ENCODE peak calls at places on chromosomes 16 and 17, in five cellular contexts. B is A549, U is fibroblast of villous mesenchyme, M is astrocyte of the cerebellum, Z is tibial artery. V is an unnamed sample.
A peak's percentile ranks its signal among the peaks of the same experiment; 100 is the strongest.

GRCh38 chr16:19748389-19749110 is 30.5 kb downstream of the IQCK start:
- DNase-seq in B (no peak), U (peak; percentile 51), M (no peak), Z (no peak), V (peak; percentile 3)

GRCh38 chr17:72183194-72183685 is 62.4 kb downstream of the SOX9 start:
- DNase-seq in B (peak; percentile 68), U (no peak), M (no peak), Z (no peak), V (no peak)

GRCh38 chr17:51046527-51047384 is 73.9 kb downstream of the SPAG9 start:
- DNase-seq in B (no peak), U (peak; percentile 88), M (peak; percentile 93), Z (no peak), V (no peak)

GRCh38 chr17:14750866-14751265 is 450.0 kb downstream of the HS3ST3B1 start:
- DNase-seq in B (no peak), U (no peak), M (no peak), Z (no peak), V (no peak)

GRCh38 chr16:11349599-11350276 is 4.5 kb downstream of the RMI2 start:
- DNase-seq in B (no peak), U (peak; percentile 91), M (no peak), Z (peak; percentile 94), V (peak; percentile 73)

GRCh38 chr16:10624527-10624926 is 44.1 kb upstream of the EMP2 start:
- DNase-seq in B (no peak), U (no peak), M (no peak), Z (no peak), V (peak; percentile 11)

GRCh38 chr17:63925615-63926014 is 6.5 kb downstream of the CD79B start:
- DNase-seq in B (no peak), U (no peak), M (no peak), Z (no peak), V (no peak)

GRCh38 chr16:24858219-24859041 is 12.7 kb downstream of the SLC5A11 start:
- DNase-seq in B (peak; percentile 62), U (peak; percentile 61), M (peak; percentile 32), Z (no peak), V (peak; percentile 67)

GRCh38 chr17:28698253-28698941 is 13.3 kb downstream of the PROCA1 start:
- DNase-seq in B (peak; percentile 91), U (no peak), M (no peak), Z (no peak), V (no peak)
- TF ChIP-seq CTCF in B (no peak), U (no peak), M (no peak), Z (no peak), V (no peak)

DNA sequence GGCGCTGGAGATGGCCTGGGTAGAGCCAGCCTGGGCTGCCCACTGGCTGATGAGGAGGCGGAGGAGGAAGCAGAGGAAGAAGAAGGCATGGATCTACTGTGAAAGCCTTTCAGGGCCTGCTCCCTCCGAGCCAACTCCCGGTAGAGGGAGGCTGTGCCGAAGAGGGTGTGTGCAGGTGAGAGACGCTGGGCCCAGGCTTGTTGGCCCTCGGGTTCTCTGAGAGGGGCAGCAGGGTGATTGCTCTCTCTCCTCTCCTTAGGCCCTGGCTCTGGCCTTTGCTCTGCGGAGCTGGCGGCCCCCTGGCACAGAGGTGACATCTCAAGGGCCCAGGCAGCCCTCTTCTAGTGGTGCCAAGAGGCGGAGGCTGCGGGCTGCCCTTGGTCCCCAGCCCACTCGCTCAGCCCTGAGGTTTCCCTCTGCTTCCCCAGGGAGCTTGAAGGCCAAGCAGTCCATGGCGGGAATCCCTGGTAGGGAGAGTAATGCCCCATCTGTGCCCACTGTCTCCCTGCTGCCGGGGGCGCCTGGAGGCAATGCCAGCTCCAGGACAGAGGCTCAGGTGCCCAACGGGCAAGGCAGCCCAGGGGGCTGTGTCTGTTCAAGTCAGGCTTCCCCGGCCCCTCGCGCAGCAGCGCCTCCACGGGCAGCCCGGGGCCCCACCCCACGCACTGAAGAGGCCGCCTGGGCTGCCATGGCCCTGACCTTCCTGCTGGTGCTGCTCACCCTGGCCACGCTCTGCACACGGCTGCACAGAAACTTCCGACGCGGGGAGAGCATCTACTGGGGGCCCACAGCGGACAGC is 3.6 kb downstream of the TP53I13 start:
- DNase-seq in B (no peak), U (no peak), M (no peak), Z (peak; percentile 68), V (no peak)
- TF ChIP-seq CTCF in B (no peak), U (no peak), M (no peak), Z (no peak), V (no peak)

DNA sequence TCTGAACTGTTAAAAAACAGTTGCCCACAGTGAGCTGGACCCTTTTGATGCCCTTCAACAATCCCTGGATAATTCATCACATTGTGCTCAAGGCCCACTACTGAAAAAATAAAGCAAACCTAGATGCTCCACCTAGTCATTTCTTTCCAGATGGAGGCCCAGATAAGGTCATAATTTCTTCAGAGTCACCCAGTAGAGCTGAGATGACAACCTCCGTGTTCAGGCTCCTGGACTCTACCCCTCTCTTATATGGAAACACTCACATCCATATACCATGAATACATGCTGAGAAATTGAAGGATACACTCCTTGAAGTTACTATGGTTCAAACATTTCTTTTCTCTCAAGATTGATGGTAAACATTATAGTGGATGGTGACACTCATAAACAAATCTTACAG is 2.7 kb upstream of the ABCA3 start:
- DNase-seq in B (no peak), U (no peak), M (no peak), Z (no peak), V (no peak)
- TF ChIP-seq CTCF in B (no peak), U (no peak), M (no peak), Z (no peak), V (no peak)

GRCh38 chr16:56399492-56399891 is 25.9 kb downstream of the AMFR start:
- DNase-seq in B (no peak), U (no peak), M (no peak), Z (no peak), V (no peak)

GRCh38 chr16:56399047-56399446 is 26.3 kb downstream of the AMFR start:
- DNase-seq in B (no peak), U (no peak), M (no peak), Z (no peak), V (no peak)

GRCh38 chr16:56405977-56406376 is 19.4 kb downstream of the AMFR start:
- DNase-seq in B (no peak), U (no peak), M (no peak), Z (no peak), V (no peak)

GRCh38 chr16:56400458-56400857 is 24.9 kb downstream of the AMFR start:
- DNase-seq in B (no peak), U (no peak), M (no peak), Z (no peak), V (no peak)

DNA sequence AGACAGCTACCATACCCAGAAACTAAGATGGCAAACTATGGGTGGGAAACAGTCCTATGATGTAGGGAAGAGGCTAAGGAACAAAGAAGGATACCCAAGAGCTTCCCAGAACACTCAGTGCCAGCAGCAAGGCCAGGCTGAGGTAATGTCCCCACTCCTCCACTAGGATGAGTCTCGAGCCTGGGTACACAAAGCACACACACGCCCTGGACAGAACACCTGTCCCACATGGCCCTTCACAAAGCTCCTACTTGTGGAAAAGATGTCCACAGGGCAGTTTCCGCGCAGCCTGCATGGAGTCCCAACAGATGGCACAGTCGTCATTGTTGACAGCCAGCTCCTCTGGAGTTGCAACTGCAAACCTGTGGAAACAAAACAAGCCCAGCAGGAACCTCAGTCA is 23.9 kb downstream of the AMFR start:
- DNase-seq in B (peak; percentile 48), U (no peak), M (no peak), Z (no peak), V (peak; percentile 33)
- TF ChIP-seq CTCF in B (no peak), U (peak; percentile 39), M (peak; percentile 38), Z (no peak), V (peak; percentile 19)

GRCh38 chr17:30278032-30278431 is 13.7 kb downstream of the BLMH start:
- DNase-seq in B (peak; percentile 31), U (peak; percentile 46), M (no peak), Z (no peak), V (peak; percentile 5)
- TF ChIP-seq CTCF in B (peak; percentile 56), U (peak; percentile 50), M (peak; percentile 58), Z (peak; percentile 48), V (no peak)

GRCh38 chr16:4692460-4693295 is 684 bp upstream of the NUDT16L1 start:
- DNase-seq in B (peak; percentile 24), U (no peak), M (no peak), Z (peak; percentile 63), V (no peak)
- TF ChIP-seq CTCF in B (no peak), U (no peak), M (no peak), Z (no peak), V (no peak)

GRCh38 chr17:10349403-10349802 is 23.4 kb downstream of the MYH13 start:
- DNase-seq in B (no peak), U (no peak), M (no peak), Z (no peak), V (no peak)
- TF ChIP-seq CTCF in B (no peak), U (peak; percentile 27), M (no peak), Z (no peak), V (no peak)

DNA sequence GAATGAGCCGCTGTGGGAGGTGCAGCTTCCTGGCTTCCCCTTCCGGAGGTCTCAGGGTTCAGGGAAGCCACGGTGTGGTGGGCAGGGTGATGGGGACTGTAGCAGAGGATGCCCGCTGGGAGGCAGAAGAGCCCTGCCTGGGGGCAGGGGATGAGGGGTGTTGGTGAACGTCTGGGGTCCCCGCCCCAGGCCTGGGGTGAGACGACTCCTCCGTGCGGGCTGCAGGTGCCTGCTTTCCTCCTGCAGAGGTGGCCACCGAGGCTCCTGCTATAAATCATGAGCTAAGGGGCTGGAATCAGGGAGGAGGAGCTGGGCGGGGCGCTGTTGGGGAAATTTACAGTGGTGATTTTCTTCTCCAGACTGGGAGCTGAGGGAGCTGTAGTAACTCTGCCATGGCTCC is 167.0 kb downstream of the MRM1 start:
- DNase-seq in B (no peak), U (no peak), M (no peak), Z (no peak), V (no peak)
- TF ChIP-seq CTCF in B (peak; percentile 34), U (no peak), M (no peak), Z (no peak), V (peak; percentile 20)

DNA sequence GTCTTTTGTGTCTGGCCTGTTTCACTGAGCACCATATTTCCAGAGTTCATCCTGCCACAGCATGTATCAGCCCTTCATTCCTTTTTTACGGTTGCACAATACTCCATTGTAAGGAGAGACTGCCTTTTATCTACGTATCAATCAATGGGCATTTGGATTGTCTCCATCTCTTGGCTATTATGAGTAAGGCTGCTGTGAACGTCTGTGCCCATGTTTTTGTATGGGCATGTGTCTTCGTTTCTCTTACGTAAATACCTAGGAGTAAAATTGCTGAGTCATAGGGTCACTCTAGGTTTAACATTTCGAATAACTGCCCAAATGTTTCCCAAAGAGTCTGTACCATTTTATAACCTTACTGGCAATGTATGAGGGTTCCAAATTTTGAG is 202.8 kb upstream of the FOXF1 start:
- DNase-seq in B (no peak), U (peak; percentile 85), M (no peak), Z (no peak), V (peak; percentile 98)
- TF ChIP-seq CTCF in B (no peak), U (no peak), M (no peak), Z (no peak), V (no peak)

V was measured in MCF 10A.